ENCODE peak calls at places on chromosome 3, in seven cellular contexts. D is neural progenitor cell, U is NB4, C is fibroblast of the aortic adventitia, G is fibroblast of lung, F is suprapubic skin, X is mesothelial cell of epicardium. O is an unnamed sample.

GRCh38 chr3:9280477-9281219 is 31.2 kb upstream of the SRGAP3 start:
- DNase-seq in D (peak), U (no peak), C (peak), G (peak), F (no peak), X (no peak), O (no peak)

GRCh38 chr3:46934508-46935167 is 41.9 kb downstream of the CCDC12 start:
- DNase-seq in D (no peak), U (no peak), C (peak), G (no peak), F (no peak), X (no peak), O (no peak)

GRCh38 chr3:41026394-41027177 is 172.7 kb upstream of the CTNNB1 start:
- DNase-seq in D (peak), U (peak), C (peak), G (peak), F (no peak), X (no peak), O (no peak)

GRCh38 chr3:11288786-11289637 is 16.8 kb downstream of the ATG7 start:
- DNase-seq in D (no peak), U (peak), C (peak), G (peak), F (no peak), X (no peak), O (no peak)

GRCh38 chr3:51967384-51968174 is at the start of gene PCBP4:
- DNase-seq in D (peak), U (peak), C (no peak), G (peak), F (no peak), X (no peak), O (no peak)

GRCh38 chr3:153221748-153222162 is 59.7 kb downstream of the RAP2B start:
- DNase-seq in D (no peak), U (peak), C (peak), G (peak), F (no peak), X (no peak), O (no peak)

GRCh38 chr3:143429628-143430514 is 310.3 kb downstream of the CHST2 start:
- DNase-seq in D (no peak), U (no peak), C (peak), G (peak), F (no peak), X (no peak), O (no peak)

GRCh38 chr3:169218314-169218983 is 445.1 kb downstream of the MECOM start:
- DNase-seq in D (peak), U (peak), C (peak), G (peak), F (no peak), X (no peak), O (no peak)

GRCh38 chr3:196120291-196120951 is 38.5 kb upstream of the TFRC start:
- DNase-seq in D (no peak), U (peak), C (no peak), G (no peak), F (no peak), X (no peak), O (no peak)

GRCh38 chr3:148737104-148737525 is 39.4 kb downstream of the AGTR1 start:
- DNase-seq in D (no peak), U (no peak), C (no peak), G (no peak), F (no peak), X (no peak), O (no peak)

GRCh38 chr3:86923071-86923476 is 67.9 kb downstream of the VGLL3 start:
- DNase-seq in D (no peak), U (no peak), C (peak), G (peak), F (no peak), X (no peak), O (no peak)

GRCh38 chr3:157407769-157408168 is 28.9 kb upstream of the PTX3 start:
- DNase-seq in D (no peak), U (no peak), C (no peak), G (no peak), F (no peak), X (no peak), O (no peak)

GRCh38 chr3:9884555-9885165 is 4.6 kb upstream of the CIDEC start:
- DNase-seq in D (no peak), U (no peak), C (peak), G (peak), F (no peak), X (no peak), O (no peak)

GRCh38 chr3:188978772-188979171 is 193.0 kb upstream of the TPRG1 start:
- DNase-seq in D (no peak), U (no peak), C (peak), G (peak), F (no peak), X (no peak), O (no peak)

GRCh38 chr3:122258757-122259371 is 66.2 kb upstream of the CSTA start:
- DNase-seq in D (peak), U (peak), C (peak), G (peak), F (no peak), X (no peak), O (no peak)

GRCh38 chr3:134460965-134461364 is 24.8 kb downstream of the ANAPC13 start:
- DNase-seq in D (no peak), U (no peak), C (peak), G (peak), F (no peak), X (no peak), O (no peak)

DNA sequence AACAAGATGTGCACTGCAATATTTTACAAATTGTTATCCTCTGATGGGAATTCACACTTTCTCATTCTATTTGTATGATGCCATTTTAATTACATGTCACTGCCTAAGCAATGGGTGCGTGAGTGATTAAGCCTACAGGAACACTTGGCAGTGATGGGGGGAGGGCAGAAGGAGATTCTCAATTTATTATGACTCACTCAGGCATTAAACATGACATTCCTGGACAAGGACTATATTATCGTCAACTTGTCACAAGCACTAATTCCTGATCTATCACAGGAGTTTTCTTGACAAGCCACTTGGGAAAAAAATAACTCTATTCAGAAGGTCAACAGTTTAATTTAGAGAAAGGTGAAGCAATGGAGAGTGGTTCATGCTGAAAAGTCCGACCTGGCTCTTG is 556.8 kb downstream of the NSUN3 start:
- DNase-seq in D (no peak), U (no peak), C (no peak), G (no peak), F (no peak), X (no peak), O (no peak)
- TF ChIP-seq CTCF in D (no peak), U (no peak), C (no peak), G (no peak), F (no peak), X (no peak), O (no peak)

DNA sequence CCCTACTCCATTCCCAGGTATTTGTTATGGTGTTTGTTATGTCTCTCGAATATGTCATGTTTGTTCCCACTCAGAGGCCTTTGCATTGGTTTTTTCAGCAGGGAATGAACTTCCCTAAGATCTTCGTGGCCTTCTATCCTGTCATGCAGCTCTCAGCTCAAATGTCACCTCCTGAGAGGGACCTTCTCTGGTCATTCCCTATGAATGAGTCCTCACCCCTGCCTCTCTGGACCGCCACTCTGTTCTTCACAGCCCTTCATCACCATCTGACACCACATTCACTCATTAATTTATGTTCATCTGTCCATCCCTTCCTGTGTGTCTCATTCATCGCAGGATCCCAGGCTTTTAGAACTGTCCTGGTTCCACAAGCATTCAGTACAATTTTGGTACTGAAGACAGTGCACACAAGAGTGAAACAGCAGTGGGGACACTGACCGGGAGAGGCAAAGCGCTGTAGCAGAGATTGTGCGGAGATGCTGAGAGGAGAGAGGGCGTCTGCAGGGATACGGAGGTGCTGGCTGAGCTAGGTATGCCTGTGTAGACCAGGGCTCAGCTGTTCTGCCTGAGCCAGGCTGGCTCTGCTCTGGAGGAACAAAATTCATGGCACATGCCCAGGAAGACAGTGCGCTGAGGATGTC is 132.3 kb downstream of the CHCHD6 start:
- DNase-seq in D (no peak), U (no peak), C (no peak), G (no peak), F (peak), X (no peak), O (peak)
- TF ChIP-seq CTCF in D (no peak), U (no peak), C (no peak), G (no peak), F (no peak), X (no peak), O (no peak)

GRCh38 chr3:124467980-124468902 is 262.0 kb upstream of the UMPS start:
- DNase-seq in D (peak), U (peak), C (peak), G (peak), F (no peak), X (peak), O (no peak)
- TF ChIP-seq CTCF in D (peak), U (peak), C (peak), G (peak), F (peak), X (peak), O (peak)

GRCh38 chr3:12946661-12947316 is 105.4 kb upstream of the RPL32 start:
- DNase-seq in D (no peak), U (no peak), C (no peak), G (peak), F (no peak), X (no peak), O (no peak)
- TF ChIP-seq CTCF in D (no peak), U (no peak), C (no peak), G (no peak), F (no peak), X (no peak), O (no peak)

GRCh38 chr3:128445357-128445756 is 21.3 kb downstream of the DNAJB8 start:
- DNase-seq in D (no peak), U (no peak), C (no peak), G (no peak), F (no peak), X (no peak), O (no peak)
- TF ChIP-seq CTCF in D (no peak), U (no peak), C (no peak), G (no peak), F (no peak), X (no peak), O (no peak)

DNA sequence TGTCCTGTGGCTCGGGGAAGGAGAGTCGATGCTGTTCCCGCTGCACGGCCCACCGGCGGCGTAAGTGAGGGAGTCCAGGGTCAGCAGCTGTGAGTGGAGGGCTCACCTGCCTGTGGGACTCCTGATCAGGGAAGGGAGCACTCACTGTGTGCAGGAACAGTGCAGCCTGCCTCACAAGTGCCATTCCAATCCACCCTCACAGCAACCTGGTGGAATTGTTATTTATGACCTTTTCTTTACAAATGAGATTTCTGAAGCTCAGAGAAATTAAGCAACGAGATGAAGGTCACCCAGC is 9.0 kb downstream of the CHRD start:
- DNase-seq in D (no peak), U (no peak), C (no peak), G (no peak), F (no peak), X (no peak), O (no peak)
- TF ChIP-seq CTCF in D (no peak), U (no peak), C (no peak), G (no peak), F (no peak), X (no peak), O (no peak)

DNA sequence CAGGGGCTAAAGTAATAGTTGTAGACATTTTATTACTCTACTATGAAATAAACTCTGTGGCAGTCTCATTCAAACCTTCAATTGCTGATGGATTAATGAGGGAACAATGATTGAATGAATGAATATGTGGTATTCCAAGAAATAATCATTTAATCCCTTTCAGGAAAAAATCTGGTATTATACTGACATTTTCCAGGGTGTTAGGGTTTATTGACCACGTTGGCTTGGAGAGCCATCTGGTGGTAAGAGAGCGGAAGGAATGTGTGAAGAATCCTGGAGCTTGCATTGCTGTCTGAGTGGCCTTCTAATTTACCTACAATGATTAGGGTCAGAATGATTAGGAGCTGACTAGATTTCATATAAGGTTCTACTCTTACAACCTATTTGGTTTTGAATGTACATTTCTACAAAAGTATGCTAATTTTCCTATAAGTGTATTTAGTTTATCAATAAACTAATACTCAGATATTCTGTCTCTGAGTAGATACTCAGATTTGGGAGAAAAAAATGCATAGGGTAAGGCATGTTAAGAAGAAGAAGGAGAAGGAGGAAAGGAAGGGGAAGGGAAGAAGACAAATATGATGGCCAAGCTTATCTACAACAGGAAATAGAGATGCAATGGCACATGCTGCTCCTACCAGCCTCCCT is 249.9 kb downstream of the ROBO1 start:
- DNase-seq in D (peak), U (peak), C (peak), G (peak), F (no peak), X (no peak), O (no peak)
- TF ChIP-seq CTCF in D (peak), U (peak), C (peak), G (peak), F (no peak), X (peak), O (peak)

GRCh38 chr3:45113625-45114050 is 32.5 kb downstream of the CDCP1 start:
- DNase-seq in D (no peak), U (peak), C (peak), G (peak), F (no peak), X (no peak), O (no peak)
- TF ChIP-seq CTCF in D (no peak), U (no peak), C (no peak), G (no peak), F (no peak), X (no peak), O (no peak)

O was measured in osteocyte.